ENCODE peak calls at places on chromosomes 2 and 18, in six cellular contexts. T is AG10803, E is WERI-Rb-1, X is heart left ventricle, W is foreskin fibroblast, K is fibroblast of the aortic adventitia. C is an unnamed sample.

GRCh38 chr2:234488913-234489451 is 7.9 kb downstream of the ARL4C start:
- DNase-seq in T (no peak), E (no peak), X (no peak), W (no peak), K (no peak), C (no peak)

GRCh38 chr2:44086639-44087036 is 82.0 kb upstream of the PPM1B start:
- DNase-seq in T (no peak), E (no peak), X (no peak), W (no peak), K (no peak), C (no peak)

GRCh38 chr2:200054681-200055468 is 99.5 kb downstream of the MAIP1 start:
- DNase-seq in T (no peak), E (peak), X (no peak), W (no peak), K (no peak), C (no peak)

GRCh38 chr18:37408676-37409305 is 156.8 kb downstream of the CELF4 start:
- DNase-seq in T (no peak), E (no peak), X (no peak), W (no peak), K (no peak), C (no peak)

GRCh38 chr2:102103992-102104871 is 38.3 kb upstream of the IL1R1 start:
- DNase-seq in T (peak), E (no peak), X (peak), W (peak), K (peak), C (no peak)

GRCh38 chr2:159185401-159186130 is 100.9 kb downstream of the WDSUB1 start:
- DNase-seq in T (peak), E (peak), X (no peak), W (no peak), K (peak), C (no peak)

GRCh38 chr18:65133610-65134009 is 617.2 kb upstream of the CDH7 start:
- DNase-seq in T (no peak), E (no peak), X (no peak), W (no peak), K (no peak), C (no peak)

GRCh38 chr2:58557166-58557565 is 316.0 kb upstream of the FANCL start:
- DNase-seq in T (no peak), E (peak), X (no peak), W (no peak), K (no peak), C (no peak)

GRCh38 chr2:54572262-54572635 is 116.1 kb downstream of the SPTBN1 start:
- DNase-seq in T (peak), E (no peak), X (no peak), W (peak), K (peak), C (no peak)

GRCh38 chr2:79138385-79138784 is 18.1 kb downstream of the REG1A start:
- DNase-seq in T (no peak), E (no peak), X (no peak), W (no peak), K (no peak), C (no peak)

GRCh38 chr2:72006188-72006736 is 141.4 kb downstream of the CYP26B1 start:
- DNase-seq in T (no peak), E (no peak), X (no peak), W (no peak), K (no peak), C (no peak)

GRCh38 chr2:161436411-161436810 is 20.3 kb downstream of the TBR1 start:
- DNase-seq in T (peak), E (no peak), X (no peak), W (peak), K (peak), C (no peak)

GRCh38 chr2:229673676-229674075 is 40.7 kb downstream of the DNER start:
- DNase-seq in T (no peak), E (no peak), X (no peak), W (no peak), K (no peak), C (no peak)

GRCh38 chr2:161983010-161983651 is 90.9 kb downstream of the DPP4 start:
- DNase-seq in T (no peak), E (no peak), X (no peak), W (no peak), K (no peak), C (no peak)

GRCh38 chr18:3653263-3653858 is 203.4 kb downstream of the TGIF1 start:
- DNase-seq in T (no peak), E (no peak), X (no peak), W (no peak), K (peak), C (no peak)

GRCh38 chr18:5601188-5601624 is 57.4 kb upstream of the EPB41L3 start:
- DNase-seq in T (no peak), E (peak), X (no peak), W (no peak), K (no peak), C (no peak)

GRCh38 chr18:79965119-79965902 is 868 bp downstream of the HSBP1L1 start:
- DNase-seq in T (peak), E (no peak), X (no peak), W (peak), K (peak), C (no peak)

GRCh38 chr2:119482481-119483394 is 41.5 kb downstream of the SCTR start:
- DNase-seq in T (no peak), E (no peak), X (peak), W (no peak), K (no peak), C (no peak)

GRCh38 chr2:240603081-240603835 is 16.7 kb downstream of the CAPN10 start:
- DNase-seq in T (no peak), E (peak), X (no peak), W (no peak), K (no peak), C (no peak)

GRCh38 chr2:66851449-66851872 is 416.5 kb downstream of the MEIS1 start:
- DNase-seq in T (peak), E (no peak), X (no peak), W (peak), K (peak), C (no peak)

DNA sequence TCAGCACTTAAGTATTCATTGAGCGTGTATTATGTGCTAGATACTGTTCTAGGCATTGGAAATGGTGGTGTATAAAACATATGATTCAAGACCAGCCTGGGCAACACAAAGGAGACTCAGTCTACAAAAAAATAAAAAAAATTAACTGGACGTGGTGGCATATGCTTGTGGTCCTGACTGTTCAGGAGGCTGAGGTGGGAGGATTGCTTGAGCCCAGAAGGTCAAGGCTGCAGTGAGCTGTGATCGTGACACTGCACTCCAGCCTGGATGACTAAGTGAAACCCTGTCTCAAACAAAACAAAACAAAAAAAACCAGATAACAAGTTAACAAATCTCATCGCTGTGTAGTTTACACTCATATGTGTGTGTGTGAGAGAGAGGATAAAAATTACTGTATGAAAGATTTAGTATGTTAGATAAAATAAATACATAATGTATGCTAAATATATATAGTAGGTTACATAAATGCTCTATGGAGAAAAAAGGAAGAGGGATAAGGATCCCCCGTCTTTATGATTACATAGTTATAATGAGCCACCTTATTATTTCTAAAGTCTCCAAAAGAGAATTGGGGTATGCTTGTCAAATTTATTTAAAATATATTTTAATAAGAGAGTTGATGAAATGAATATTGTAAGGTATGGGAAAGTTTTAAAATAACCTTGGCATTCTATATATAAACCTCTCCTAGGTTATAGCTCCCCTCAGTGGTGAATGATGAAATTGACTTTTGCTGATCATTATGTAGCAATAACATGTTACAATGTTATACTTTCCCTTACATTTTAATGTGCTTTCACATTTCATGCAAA is 69.2 kb downstream of the EHBP1 start:
- DNase-seq in T (peak), E (no peak), X (no peak), W (peak), K (peak), C (no peak)
- TF ChIP-seq CTCF in T (peak), E (peak), X (peak), W (peak), K (peak), C (peak)

DNA sequence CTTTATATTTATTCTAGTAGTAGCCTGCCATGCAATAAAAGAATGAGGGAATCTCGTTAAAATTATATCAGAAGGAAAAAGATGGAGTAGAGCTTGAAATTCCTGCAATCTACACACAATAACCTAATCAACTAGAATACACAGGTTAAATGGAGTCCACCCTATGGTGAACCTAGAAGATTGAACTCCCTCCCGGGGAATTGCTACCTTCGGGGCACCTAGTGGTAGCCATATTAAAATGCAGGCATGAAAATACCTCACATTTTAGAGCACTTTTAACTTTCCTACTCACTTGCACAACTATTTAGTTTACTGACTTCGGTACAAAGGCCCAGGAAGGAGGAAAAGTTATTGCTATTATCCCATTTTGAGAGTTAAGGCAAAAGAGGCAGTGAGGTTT is 174.5 kb downstream of the SS18 start:
- DNase-seq in T (no peak), E (no peak), X (no peak), W (no peak), K (no peak), C (no peak)
- TF ChIP-seq CTCF in T (no peak), E (no peak), X (no peak), W (no peak), K (no peak), C (peak)

GRCh38 chr2:212532585-212532984 is 6.0 kb downstream of the ERBB4 start:
- DNase-seq in T (no peak), E (no peak), X (no peak), W (no peak), K (no peak), C (no peak)
- TF ChIP-seq CTCF in T (no peak), E (peak), X (no peak), W (no peak), K (no peak), C (no peak)

GRCh38 chr2:48915884-48916283 is 160.4 kb upstream of the LHCGR start:
- DNase-seq in T (no peak), E (no peak), X (no peak), W (no peak), K (no peak), C (no peak)

GRCh38 chr2:48906640-48907039 is 151.1 kb upstream of the LHCGR start:
- DNase-seq in T (no peak), E (no peak), X (peak), W (no peak), K (no peak), C (no peak)

GRCh38 chr2:48915227-48915626 is 159.7 kb upstream of the LHCGR start:
- DNase-seq in T (no peak), E (no peak), X (no peak), W (no peak), K (no peak), C (no peak)

GRCh38 chr2:48914477-48915077 is 159.1 kb upstream of the LHCGR start:
- DNase-seq in T (no peak), E (no peak), X (no peak), W (no peak), K (no peak), C (no peak)

DNA sequence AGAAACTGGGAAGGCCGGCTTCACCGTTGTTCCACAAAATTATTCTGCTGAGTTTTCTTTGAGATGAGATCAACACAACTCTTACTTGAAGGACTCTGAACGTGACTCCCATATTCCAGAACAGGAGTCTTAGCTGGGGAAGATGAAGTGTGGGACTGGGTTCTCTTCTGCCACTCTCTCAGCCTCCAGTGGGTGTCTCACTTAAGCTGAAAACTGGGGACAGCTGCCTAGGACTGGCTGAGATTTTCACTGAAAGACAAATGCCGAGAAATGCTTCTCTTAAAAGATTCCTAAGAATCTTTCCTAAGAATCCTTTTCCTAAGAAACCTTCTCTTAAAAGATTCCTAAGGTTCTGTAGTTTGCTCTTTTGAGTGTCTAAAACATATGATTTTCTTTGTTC is 156.6 kb upstream of the LHCGR start:
- DNase-seq in T (no peak), E (peak), X (no peak), W (no peak), K (no peak), C (no peak)
- TF ChIP-seq CTCF in T (no peak), E (peak), X (no peak), W (no peak), K (no peak), C (no peak)

GRCh38 chr2:28956415-28956826 is 24.7 kb upstream of the TOGARAM2 start:
- DNase-seq in T (peak), E (peak), X (no peak), W (peak), K (peak), C (no peak)
- TF ChIP-seq CTCF in T (peak), E (peak), X (no peak), W (no peak), K (peak), C (peak)